ENCODE peak calls at places on chromosomes 4 and X, in seven cellular contexts. W is NCI-H146; E is epithelial cell of esophagus; B is CD8-positive, alpha-beta T cell; O is stimulated activated CD4-positive, alpha-beta T cell treated with anti-CD3 and anti-CD28 coated beads, Interleukin-2, amount 100 ng/mL, for 48 hours; T is GM03348; N is astrocyte of the spinal cord. R is an unnamed sample.

GRCh38 chr4:145734576-145735329 is 54.8 kb downstream of the C4orf51 start:
- DNase-seq in B (no peak), T (peak; percentile 85), W (no peak), E (peak; percentile 99), N (peak; percentile 97), O (no peak), R (peak; percentile 95)

GRCh38 chr4:186137193-186137792 is 32.8 kb downstream of the FAM149A start:
- DNase-seq in E (peak; percentile 28), T (peak; percentile 64), B (no peak), N (peak; percentile 39), W (no peak), O (no peak), R (peak; percentile 12)

GRCh38 chrX:100658936-100659335 is 14.9 kb downstream of the SRPX2 start:
- DNase-seq in B (no peak), N (no peak), O (no peak), T (no peak), E (peak; percentile 39), W (no peak), R (no peak)

GRCh38 chr4:11632015-11632414 is 203.3 kb upstream of the HS3ST1 start:
- DNase-seq in O (no peak), W (no peak), N (no peak), T (no peak), B (no peak), E (peak; percentile 95), R (peak; percentile 12)

GRCh38 chrX:123648028-123648810 is 84.6 kb downstream of the THOC2 start:
- DNase-seq in T (peak; percentile 4), N (peak; percentile 78), W (peak; percentile 45), B (peak; percentile 43), O (no peak), E (peak; percentile 70), R (peak; percentile 45)

GRCh38 chrX:32867781-32868523 is 343.4 kb downstream of the DMD start:
- DNase-seq in T (no peak), O (no peak), W (no peak), N (no peak), B (no peak), E (no peak), R (no peak)

GRCh38 chr4:127045872-127046271 is 586.9 kb upstream of the INTU start:
- DNase-seq in B (no peak), E (peak; percentile 76), N (no peak), T (no peak), W (no peak), O (no peak), R (no peak)

GRCh38 chr4:110540606-110541440 is 64.9 kb downstream of the ENPEP start:
- DNase-seq in E (peak; percentile 97), O (no peak), B (no peak), W (no peak), T (peak; percentile 33), N (peak; percentile 62), R (peak; percentile 47)

GRCh38 chrX:103614999-103615398 is 7.2 kb downstream of the TCEAL3 start:
- DNase-seq in E (peak; percentile 48), W (no peak), B (no peak), N (no peak), O (no peak), T (peak; percentile 4), R (no peak)

GRCh38 chrX:119230850-119231249 is 5.2 kb upstream of the PGRMC1 start:
- DNase-seq in T (no peak), O (no peak), N (no peak), B (no peak), W (no peak), E (no peak), R (no peak)

GRCh38 chr4:965766-966134 is 7.6 kb downstream of the DGKQ start:
- DNase-seq in B (no peak), W (no peak), T (no peak), E (no peak), N (no peak), O (no peak), R (no peak)

GRCh38 chr4:185591679-185592141 is 56.4 kb upstream of the PDLIM3 start:
- DNase-seq in W (no peak), E (peak; percentile 73), B (no peak), O (no peak), T (no peak), N (no peak), R (no peak)

GRCh38 chrX:151000901-151001301 is 17.8 kb downstream of the HMGB3 start:
- DNase-seq in E (no peak), N (no peak), T (no peak), B (no peak), W (no peak), O (no peak), R (no peak)

GRCh38 chr4:151205722-151206121 is 71.2 kb upstream of the PRSS48 start:
- DNase-seq in N (no peak), B (no peak), T (no peak), W (no peak), O (no peak), E (no peak), R (no peak)

GRCh38 chrX:133045986-133046385 is 50.9 kb downstream of the USP26 start:
- DNase-seq in E (peak; percentile 50), T (peak; percentile 16), N (peak; percentile 8), O (no peak), W (no peak), B (no peak), R (peak; percentile 1)

GRCh38 chr4:183136880-183137279 is 37.8 kb downstream of the WWC2 start:
- DNase-seq in E (peak; percentile 52), W (no peak), O (no peak), N (no peak), T (no peak), B (no peak), R (no peak)

GRCh38 chr4:114005569-114006442 is 26.4 kb upstream of the ARSJ start:
- DNase-seq in N (peak; percentile 85), O (no peak), T (peak; percentile 52), B (no peak), E (peak; percentile 64), W (no peak), R (peak; percentile 45)